ENCODE peak calls at places on chromosomes 7 and 10, in seven cellular contexts. One of them, this sample, is unnamed.
A peak's percentile ranks its signal among the peaks of the same experiment; 100 is the strongest.

GRCh38 chr10:50850576-50851340 is 34.7 kb downstream of the A1CF start:
- DNase-seq in iPS DF 6.9: no peak
- DNase-seq in transverse colon: no peak
- DNase-seq in CD8-positive, alpha-beta memory T cell: no peak
- DNase-seq in effector memory CD4-positive, alpha-beta T cell: no peak
- DNase-seq in adrenal gland: no peak
- DNase-seq in cardiac muscle cell: peak; percentile 29
- DNase-seq in this sample: no peak

GRCh38 chr7:90788057-90788456 is 191.9 kb downstream of the CDK14 start:
- DNase-seq in iPS DF 6.9: no peak
- DNase-seq in transverse colon: no peak
- DNase-seq in effector memory CD4-positive, alpha-beta T cell: no peak
- DNase-seq in CD8-positive, alpha-beta memory T cell: no peak
- DNase-seq in adrenal gland: no peak
- DNase-seq in cardiac muscle cell: peak; percentile 34
- DNase-seq in this sample: peak; percentile 39

GRCh38 chr10:69303632-69304035 is 25.3 kb downstream of the HK1 start:
- DNase-seq in adrenal gland: no peak
- DNase-seq in cardiac muscle cell: no peak
- DNase-seq in iPS DF 6.9: no peak
- DNase-seq in transverse colon: no peak
- DNase-seq in CD8-positive, alpha-beta memory T cell: no peak
- DNase-seq in effector memory CD4-positive, alpha-beta T cell: no peak
- DNase-seq in this sample: no peak

GRCh38 chr7:97130417-97131139 is 13.1 kb downstream of the SDHAF3 start:
- DNase-seq in transverse colon: no peak
- DNase-seq in cardiac muscle cell: peak; percentile 18
- DNase-seq in CD8-positive, alpha-beta memory T cell: no peak
- DNase-seq in iPS DF 6.9: no peak
- DNase-seq in effector memory CD4-positive, alpha-beta T cell: no peak
- DNase-seq in adrenal gland: no peak
- DNase-seq in this sample: no peak

GRCh38 chr10:125161570-125162139 is 1.3 kb upstream of the CTBP2 start:
- DNase-seq in iPS DF 6.9: no peak
- DNase-seq in cardiac muscle cell: no peak
- DNase-seq in effector memory CD4-positive, alpha-beta T cell: no peak
- DNase-seq in CD8-positive, alpha-beta memory T cell: no peak
- DNase-seq in transverse colon: no peak
- DNase-seq in adrenal gland: no peak
- DNase-seq in this sample: no peak

GRCh38 chr10:7434332-7434731 is 23.5 kb upstream of the SFMBT2 start:
- DNase-seq in cardiac muscle cell: no peak
- DNase-seq in effector memory CD4-positive, alpha-beta T cell: no peak
- DNase-seq in iPS DF 6.9: no peak
- DNase-seq in CD8-positive, alpha-beta memory T cell: no peak
- DNase-seq in adrenal gland: no peak
- DNase-seq in transverse colon: no peak
- DNase-seq in this sample: no peak

GRCh38 chr10:84563868-84564267 is 235.5 kb downstream of the CCSER2 start:
- DNase-seq in effector memory CD4-positive, alpha-beta T cell: no peak
- DNase-seq in cardiac muscle cell: no peak
- DNase-seq in CD8-positive, alpha-beta memory T cell: no peak
- DNase-seq in transverse colon: no peak
- DNase-seq in iPS DF 6.9: no peak
- DNase-seq in adrenal gland: no peak
- DNase-seq in this sample: no peak

GRCh38 chr7:1160665-1161010 is 642 bp upstream of the ZFAND2A start:
- DNase-seq in CD8-positive, alpha-beta memory T cell: no peak
- DNase-seq in adrenal gland: no peak
- DNase-seq in transverse colon: peak; percentile 40
- DNase-seq in cardiac muscle cell: no peak
- DNase-seq in effector memory CD4-positive, alpha-beta T cell: no peak
- DNase-seq in iPS DF 6.9: no peak
- DNase-seq in this sample: no peak

GRCh38 chr10:30436200-30436599 is 2.2 kb downstream of the MAP3K8 start:
- DNase-seq in effector memory CD4-positive, alpha-beta T cell: no peak
- DNase-seq in adrenal gland: no peak
- DNase-seq in cardiac muscle cell: peak; percentile 85
- DNase-seq in CD8-positive, alpha-beta memory T cell: no peak
- DNase-seq in iPS DF 6.9: no peak
- DNase-seq in transverse colon: peak; percentile 45
- DNase-seq in this sample: no peak

GRCh38 chr7:99790407-99790806 is 6.4 kb upstream of the CYP3A4 start:
- DNase-seq in iPS DF 6.9: no peak
- DNase-seq in cardiac muscle cell: no peak
- DNase-seq in CD8-positive, alpha-beta memory T cell: no peak
- DNase-seq in transverse colon: no peak
- DNase-seq in adrenal gland: no peak
- DNase-seq in effector memory CD4-positive, alpha-beta T cell: no peak
- DNase-seq in this sample: no peak

GRCh38 chr10:20771053-20771452 is 126.1 kb downstream of the NEBL start:
- DNase-seq in transverse colon: no peak
- DNase-seq in iPS DF 6.9: no peak
- DNase-seq in adrenal gland: no peak
- DNase-seq in CD8-positive, alpha-beta memory T cell: no peak
- DNase-seq in effector memory CD4-positive, alpha-beta T cell: no peak
- DNase-seq in cardiac muscle cell: peak; percentile 15
- DNase-seq in this sample: no peak

GRCh38 chr7:73970801-73971229 is 57.2 kb upstream of the ELN start:
- DNase-seq in cardiac muscle cell: no peak
- DNase-seq in transverse colon: no peak
- DNase-seq in effector memory CD4-positive, alpha-beta T cell: no peak
- DNase-seq in CD8-positive, alpha-beta memory T cell: no peak
- DNase-seq in adrenal gland: no peak
- DNase-seq in iPS DF 6.9: no peak
- DNase-seq in this sample: no peak

GRCh38 chr7:146659732-146660131 is 543.1 kb downstream of the CNTNAP2 start:
- DNase-seq in adrenal gland: no peak
- DNase-seq in iPS DF 6.9: no peak
- DNase-seq in cardiac muscle cell: no peak
- DNase-seq in effector memory CD4-positive, alpha-beta T cell: no peak
- DNase-seq in CD8-positive, alpha-beta memory T cell: no peak
- DNase-seq in transverse colon: no peak
- DNase-seq in this sample: no peak

GRCh38 chr10:79333513-79333912 is 13.8 kb upstream of the PPIF start:
- DNase-seq in cardiac muscle cell: peak; percentile 21
- DNase-seq in iPS DF 6.9: no peak
- DNase-seq in CD8-positive, alpha-beta memory T cell: no peak
- DNase-seq in transverse colon: no peak
- DNase-seq in adrenal gland: no peak
- DNase-seq in effector memory CD4-positive, alpha-beta T cell: no peak
- DNase-seq in this sample: no peak

GRCh38 chr7:139915864-139916716 is 87.0 kb downstream of the TBXAS1 start:
- DNase-seq in adrenal gland: peak; percentile 57
- DNase-seq in cardiac muscle cell: peak; percentile 98
- DNase-seq in CD8-positive, alpha-beta memory T cell: no peak
- DNase-seq in iPS DF 6.9: no peak
- DNase-seq in effector memory CD4-positive, alpha-beta T cell: peak; percentile 5
- DNase-seq in transverse colon: peak; percentile 55
- DNase-seq in this sample: peak; percentile 24

GRCh38 chr7:101901661-101902491 is 84.5 kb downstream of the CUX1 start:
- DNase-seq in adrenal gland: no peak
- DNase-seq in cardiac muscle cell: peak; percentile 33
- DNase-seq in transverse colon: no peak
- DNase-seq in CD8-positive, alpha-beta memory T cell: no peak
- DNase-seq in effector memory CD4-positive, alpha-beta T cell: no peak
- DNase-seq in iPS DF 6.9: no peak
- DNase-seq in this sample: no peak

GRCh38 chr10:58898854-58899573 is 277.4 kb upstream of the PHYHIPL start:
- DNase-seq in transverse colon: no peak
- DNase-seq in adrenal gland: no peak
- DNase-seq in iPS DF 6.9: no peak
- DNase-seq in cardiac muscle cell: no peak
- DNase-seq in CD8-positive, alpha-beta memory T cell: no peak
- DNase-seq in effector memory CD4-positive, alpha-beta T cell: no peak
- DNase-seq in this sample: no peak

GRCh38 chr7:129367700-129368388 is 66.4 kb upstream of the STRIP2 start:
- DNase-seq in cardiac muscle cell: peak; percentile 80
- DNase-seq in effector memory CD4-positive, alpha-beta T cell: peak; percentile 45
- DNase-seq in transverse colon: peak; percentile 88
- DNase-seq in adrenal gland: peak; percentile 76
- DNase-seq in CD8-positive, alpha-beta memory T cell: peak; percentile 50
- DNase-seq in iPS DF 6.9: peak; percentile 74
- DNase-seq in this sample: peak; percentile 86

GRCh38 chr7:16817536-16817935 is 12.7 kb upstream of the AGR2 start:
- DNase-seq in adrenal gland: no peak
- DNase-seq in effector memory CD4-positive, alpha-beta T cell: no peak
- DNase-seq in CD8-positive, alpha-beta memory T cell: no peak
- DNase-seq in iPS DF 6.9: no peak
- DNase-seq in transverse colon: no peak
- DNase-seq in cardiac muscle cell: peak; percentile 15
- DNase-seq in this sample: no peak

DNA sequence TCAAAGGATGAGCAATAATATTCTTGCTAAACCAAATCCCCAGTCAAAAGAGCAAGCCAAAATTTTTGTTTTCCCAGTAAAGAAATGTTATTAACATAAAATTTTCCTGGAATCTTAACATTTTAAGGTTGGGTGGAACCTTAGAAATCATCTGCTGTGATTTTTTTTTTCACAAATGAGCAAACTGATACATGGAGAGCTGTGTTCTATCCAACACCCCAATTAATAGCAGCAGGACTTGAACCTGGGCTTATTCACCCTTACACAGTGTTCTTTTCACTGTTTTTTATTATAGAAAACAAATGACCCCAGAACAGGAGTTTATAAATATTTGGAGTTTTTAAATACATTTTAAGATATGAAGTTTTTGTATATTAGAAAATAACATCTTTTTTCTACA is 185.3 kb upstream of the VIPR2 start:
- DNase-seq in cardiac muscle cell: no peak
- DNase-seq in iPS DF 6.9: no peak
- DNase-seq in effector memory CD4-positive, alpha-beta T cell: no peak
- DNase-seq in adrenal gland: no peak
- DNase-seq in CD8-positive, alpha-beta memory T cell: no peak
- DNase-seq in transverse colon: no peak
- DNase-seq in this sample: no peak
- H3K9me3 ChIP-seq in cardiac muscle cell: no peaks in the 10 kb centered on the region
- H3K9me3 ChIP-seq in iPS DF 6.9: peaks cover 3% of the 10 kb centered on the region
- H3K9me3 ChIP-seq in effector memory CD4-positive, alpha-beta T cell: peaks cover 13% of the 10 kb centered on the region
- H3K9me3 ChIP-seq in adrenal gland: no peaks in the 10 kb centered on the region
- H3K9me3 ChIP-seq in CD8-positive, alpha-beta memory T cell: peaks cover 12% of the 10 kb centered on the region
- H3K9me3 ChIP-seq in transverse colon: peaks cover 12% of the 10 kb centered on the region
- H3K9me3 ChIP-seq in this sample: no peaks in the 10 kb centered on the region

DNA sequence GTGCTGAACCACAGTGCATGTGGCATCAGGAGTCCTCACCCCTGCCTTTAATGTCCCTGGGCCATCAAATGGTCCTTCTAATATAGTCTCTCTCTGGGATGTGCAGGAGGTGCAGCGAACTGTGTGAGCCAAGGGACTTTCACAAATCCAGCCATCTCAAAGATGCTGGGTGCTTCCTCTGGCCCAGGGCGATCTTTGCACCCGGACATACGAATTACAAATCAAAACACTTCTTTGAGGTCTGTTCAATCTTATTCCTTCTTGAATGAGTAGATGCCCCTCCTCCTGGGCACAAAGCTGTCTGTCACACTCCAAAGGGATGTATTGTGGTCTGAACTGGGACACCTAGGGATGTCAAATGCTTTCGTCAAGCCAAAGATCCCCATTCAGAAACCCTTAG is 60.6 kb downstream of the VSTM4 start:
- DNase-seq in cardiac muscle cell: no peak
- DNase-seq in iPS DF 6.9: no peak
- DNase-seq in adrenal gland: no peak
- DNase-seq in CD8-positive, alpha-beta memory T cell: no peak
- DNase-seq in effector memory CD4-positive, alpha-beta T cell: no peak
- DNase-seq in transverse colon: no peak
- DNase-seq in this sample: no peak
- H3K9me3 ChIP-seq in cardiac muscle cell: no peaks in the 10 kb centered on the region
- H3K9me3 ChIP-seq in iPS DF 6.9: no peaks in the 10 kb centered on the region
- H3K9me3 ChIP-seq in adrenal gland: no peaks in the 10 kb centered on the region
- H3K9me3 ChIP-seq in CD8-positive, alpha-beta memory T cell: no peaks in the 10 kb centered on the region
- H3K9me3 ChIP-seq in effector memory CD4-positive, alpha-beta T cell: no peaks in the 10 kb centered on the region
- H3K9me3 ChIP-seq in transverse colon: no peaks in the 10 kb centered on the region
- H3K9me3 ChIP-seq in this sample: no peaks in the 10 kb centered on the region

GRCh38 chr10:1404953-1405260 is 332.4 kb downstream of the ADARB2 start:
- DNase-seq in adrenal gland: no peak
- DNase-seq in cardiac muscle cell: no peak
- DNase-seq in CD8-positive, alpha-beta memory T cell: no peak
- DNase-seq in transverse colon: no peak
- DNase-seq in effector memory CD4-positive, alpha-beta T cell: no peak
- DNase-seq in iPS DF 6.9: no peak
- DNase-seq in this sample: no peak
- H3K9me3 ChIP-seq in adrenal gland: no peaks in the 10 kb centered on the region
- H3K9me3 ChIP-seq in cardiac muscle cell: no peaks in the 10 kb centered on the region
- H3K9me3 ChIP-seq in CD8-positive, alpha-beta memory T cell: no peaks in the 10 kb centered on the region
- H3K9me3 ChIP-seq in transverse colon: no peaks in the 10 kb centered on the region
- H3K9me3 ChIP-seq in effector memory CD4-positive, alpha-beta T cell: no peaks in the 10 kb centered on the region
- H3K9me3 ChIP-seq in iPS DF 6.9: no peaks in the 10 kb centered on the region
- H3K9me3 ChIP-seq in this sample: no peaks in the 10 kb centered on the region

GRCh38 chr7:157785486-157786186 is 448.8 kb downstream of the DNAJB6 start:
- DNase-seq in cardiac muscle cell: no peak
- DNase-seq in adrenal gland: no peak
- DNase-seq in CD8-positive, alpha-beta memory T cell: no peak
- DNase-seq in transverse colon: no peak
- DNase-seq in effector memory CD4-positive, alpha-beta T cell: no peak
- DNase-seq in iPS DF 6.9: no peak
- DNase-seq in this sample: no peak
- H3K9me3 ChIP-seq in cardiac muscle cell: no peaks in the 10 kb centered on the region
- H3K9me3 ChIP-seq in adrenal gland: no peaks in the 10 kb centered on the region
- H3K9me3 ChIP-seq in CD8-positive, alpha-beta memory T cell: no peaks in the 10 kb centered on the region
- H3K9me3 ChIP-seq in transverse colon: no peaks in the 10 kb centered on the region
- H3K9me3 ChIP-seq in effector memory CD4-positive, alpha-beta T cell: no peaks in the 10 kb centered on the region
- H3K9me3 ChIP-seq in iPS DF 6.9: peaks cover 14% of the 10 kb centered on the region
- H3K9me3 ChIP-seq in this sample: no peaks in the 10 kb centered on the region

DNA sequence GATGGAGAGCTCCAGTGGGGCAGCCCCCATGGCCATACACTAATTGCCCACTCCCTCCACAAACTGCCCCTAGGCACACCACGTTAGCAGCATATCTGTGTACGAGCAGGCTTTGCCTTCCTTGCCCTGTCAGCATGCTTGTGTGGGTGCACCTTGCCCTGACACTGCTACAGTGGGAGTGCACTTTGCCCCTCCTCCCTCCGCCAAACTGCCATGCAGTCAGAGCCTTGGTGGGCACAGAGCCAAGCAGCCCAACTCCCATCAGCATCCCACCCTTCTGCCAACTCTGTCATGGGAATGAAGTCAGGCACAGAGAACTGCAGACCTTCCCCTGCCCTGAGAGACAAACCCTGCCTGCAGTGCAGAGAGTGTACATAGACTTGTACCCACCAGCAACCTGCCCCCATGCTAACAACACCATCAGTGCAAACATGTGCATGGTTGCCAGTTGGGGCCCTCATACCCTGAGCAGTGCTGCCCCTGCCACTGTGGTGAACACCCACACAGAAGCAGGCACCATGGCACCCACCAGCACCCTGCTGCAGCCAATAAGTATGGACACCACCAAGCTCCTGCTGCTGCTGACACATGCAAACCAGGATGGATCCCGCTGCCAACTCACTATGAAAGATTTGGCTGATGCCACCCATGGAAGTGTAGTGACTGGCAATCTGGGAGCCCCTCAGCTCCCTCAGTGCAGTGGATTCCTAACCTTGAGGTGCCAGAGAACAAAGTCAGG is 1197.7 kb upstream of the CELF2 start:
- DNase-seq in cardiac muscle cell: no peak
- DNase-seq in transverse colon: no peak
- DNase-seq in adrenal gland: no peak
- DNase-seq in iPS DF 6.9: no peak
- DNase-seq in effector memory CD4-positive, alpha-beta T cell: no peak
- DNase-seq in CD8-positive, alpha-beta memory T cell: no peak
- DNase-seq in this sample: no peak
- H3K9me3 ChIP-seq in cardiac muscle cell: no peaks in the 10 kb centered on the region
- H3K9me3 ChIP-seq in transverse colon: peaks cover 10% of the 10 kb centered on the region
- H3K9me3 ChIP-seq in adrenal gland: no peaks in the 10 kb centered on the region
- H3K9me3 ChIP-seq in iPS DF 6.9: no peaks in the 10 kb centered on the region
- H3K9me3 ChIP-seq in effector memory CD4-positive, alpha-beta T cell: no peaks in the 10 kb centered on the region
- H3K9me3 ChIP-seq in CD8-positive, alpha-beta memory T cell: no peaks in the 10 kb centered on the region
- H3K9me3 ChIP-seq in this sample: no peaks in the 10 kb centered on the region

GRCh38 chr10:38119038-38119437 is 24.9 kb downstream of the ZNF37A start:
- DNase-seq in cardiac muscle cell: no peak
- DNase-seq in effector memory CD4-positive, alpha-beta T cell: no peak
- DNase-seq in CD8-positive, alpha-beta memory T cell: no peak
- DNase-seq in iPS DF 6.9: no peak
- DNase-seq in adrenal gland: no peak
- DNase-seq in transverse colon: no peak
- DNase-seq in this sample: no peak
- H3K9me3 ChIP-seq in cardiac muscle cell: no peaks in the 10 kb centered on the region
- H3K9me3 ChIP-seq in effector memory CD4-positive, alpha-beta T cell: peaks cover 86% of the 10 kb centered on the region
- H3K9me3 ChIP-seq in CD8-positive, alpha-beta memory T cell: peaks cover 87% of the 10 kb centered on the region
- H3K9me3 ChIP-seq in iPS DF 6.9: peaks cover 11% of the 10 kb centered on the region
- H3K9me3 ChIP-seq in adrenal gland: peaks cover 50% of the 10 kb centered on the region
- H3K9me3 ChIP-seq in transverse colon: peaks cover 98% of the 10 kb centered on the region
- H3K9me3 ChIP-seq in this sample: no peaks in the 10 kb centered on the region